ENCODE peak calls at places on chromosomes 16 and 17, in six cellular contexts. V, K, X, L, E and Y are unnamed samples.

GRCh38 chr16:51391798-51392511 is 240.9 kb upstream of the SALL1 start:
- DNase-seq in K (no peak), L (no peak), E (no peak), V (no peak), X (no peak), Y (no peak)

GRCh38 chr16:67936124-67936875 is at the start of gene PSMB10:
- DNase-seq in E (no peak), X (peak), K (no peak), L (peak), V (peak), Y (peak)

GRCh38 chr17:10428781-10429180 is 7.0 kb upstream of the MYH8 start:
- DNase-seq in K (no peak), E (no peak), L (no peak), X (no peak), V (no peak), Y (no peak)

GRCh38 chr17:50772251-50772650 is 4.9 kb upstream of the ANKRD40CL start:
- DNase-seq in L (no peak), X (no peak), K (no peak), E (no peak), V (no peak), Y (no peak)

GRCh38 chr16:89230210-89230609 is 12.7 kb downstream of the ZNF778 start:
- DNase-seq in L (no peak), V (no peak), E (no peak), X (no peak), K (no peak), Y (no peak)

GRCh38 chr16:89442990-89443726 is 47.2 kb downstream of the ANKRD11 start:
- DNase-seq in X (no peak), V (peak), K (peak), E (no peak), L (peak), Y (peak)

GRCh38 chr17:72764632-72765041 is 327.9 kb downstream of the SLC39A11 start:
- DNase-seq in E (no peak), K (no peak), L (peak), X (no peak), V (peak), Y (peak)

GRCh38 chr17:3660311-3660891 is 8.0 kb downstream of the TAX1BP3 start:
- DNase-seq in K (no peak), X (no peak), E (no peak), L (no peak), V (no peak), Y (no peak)

GRCh38 chr16:48158296-48158695 is 2.5 kb upstream of the ABCC12 start:
- DNase-seq in E (no peak), X (no peak), K (no peak), L (peak), V (peak), Y (peak)

GRCh38 chr17:33515974-33516373 is 222.9 kb upstream of the ASIC2 start:
- DNase-seq in E (no peak), K (no peak), X (no peak), V (no peak), L (no peak), Y (no peak)

GRCh38 chr17:57442401-57442823 is 186.1 kb downstream of the MSI2 start:
- DNase-seq in X (no peak), E (no peak), K (no peak), V (no peak), L (peak), Y (no peak)

GRCh38 chr16:87317766-87318121 is 552 bp upstream of the C16orf95 start:
- DNase-seq in E (peak), L (peak), V (peak), K (peak), X (no peak), Y (peak)

GRCh38 chr16:14249291-14250032 is 178.3 kb downstream of the MRTFB start:
- DNase-seq in V (peak), X (peak), E (no peak), L (peak), K (no peak), Y (peak)

GRCh38 chr17:50272711-50273653 is 1.3 kb upstream of the TMEM92 start:
- DNase-seq in V (peak), X (peak), E (peak), K (no peak), L (peak), Y (peak)

GRCh38 chr17:43092891-43093290 is 32.3 kb downstream of the BRCA1 start:
- DNase-seq in K (no peak), L (peak), X (no peak), V (no peak), E (no peak), Y (no peak)

GRCh38 chr16:48126801-48127644 is 28.8 kb downstream of the ABCC12 start:
- DNase-seq in V (peak), E (no peak), L (peak), X (no peak), K (peak), Y (peak)

GRCh38 chr17:35740997-35741931 is 9.8 kb downstream of the RASL10B start:
- DNase-seq in E (peak), V (no peak), L (no peak), X (no peak), K (no peak), Y (no peak)

GRCh38 chr17:18027280-18027679 is 11.7 kb downstream of the ATPAF2 start:
- DNase-seq in K (no peak), L (no peak), V (no peak), X (no peak), E (no peak), Y (peak)

GRCh38 chr16:53773150-53773846 is 69.3 kb downstream of the FTO start:
- DNase-seq in E (no peak), X (no peak), V (peak), K (peak), L (peak), Y (peak)